ENCODE peak calls at places on chromosomes 5 and 9, in ten cellular contexts. I is kidney, L is fibroblast of mammary gland, E is Peyer's patch, S is HS-5, W is progenitor cell of endocrine pancreas, X is tibial nerve, Y is NCI-H1105, V is T-helper 9 cell, A is heart left ventricle. F is an unnamed sample.

GRCh38 chr5:123421773-123422172 is 1.4 kb downstream of the CEP120 start:
- DNase-seq in X (no peak), L (no peak), A (no peak), S (no peak), I (no peak), Y (no peak), W (no peak), E (no peak), V (no peak), F (no peak)

GRCh38 chr9:30718483-30718882 is 1666.0 kb upstream of the ACO1 start:
- DNase-seq in I (no peak), V (no peak), W (no peak), E (no peak), L (no peak), S (no peak), Y (no peak), X (no peak), A (no peak), F (no peak)

GRCh38 chr5:59620535-59621212 is 272.9 kb downstream of the PDE4D start:
- DNase-seq in E (no peak), S (no peak), A (no peak), Y (no peak), W (no peak), X (no peak), L (no peak), I (no peak), V (no peak), F (no peak)

GRCh38 chr5:321726-322251 is 275 bp downstream of the AHRR start:
- DNase-seq in X (no peak), V (no peak), L (no peak), Y (no peak), A (no peak), E (no peak), S (no peak), W (no peak), I (no peak), F (no peak)

GRCh38 chr5:135454946-135455345 is 2.8 kb upstream of the TIFAB start:
- DNase-seq in Y (no peak), A (no peak), E (no peak), I (peak), V (no peak), X (no peak), W (no peak), L (no peak), S (no peak), F (no peak)

GRCh38 chr9:86751207-86751606 is 196.1 kb downstream of the GAS1 start:
- DNase-seq in L (peak), W (no peak), Y (no peak), I (no peak), E (no peak), A (no peak), S (no peak), V (no peak), X (no peak), F (no peak)

GRCh38 chr5:52945040-52945439 is 44.1 kb upstream of the ITGA2 start:
- DNase-seq in L (no peak), I (no peak), A (no peak), V (no peak), Y (no peak), W (no peak), X (no peak), S (no peak), E (no peak), F (no peak)

GRCh38 chr9:81499021-81499454 is 190.3 kb downstream of the TLE1 start:
- DNase-seq in L (peak), S (peak), E (no peak), V (no peak), X (peak), W (no peak), A (no peak), I (no peak), Y (no peak), F (no peak)

GRCh38 chr5:58318468-58318867 is 141.4 kb downstream of the PLK2 start:
- DNase-seq in W (no peak), X (no peak), L (peak), E (no peak), S (peak), I (no peak), V (no peak), Y (no peak), A (no peak), F (no peak)

GRCh38 chr5:79800979-79801827 is 111.6 kb downstream of the CMYA5 start:
- DNase-seq in X (no peak), E (no peak), L (peak), I (no peak), Y (no peak), V (no peak), S (no peak), A (no peak), W (no peak), F (no peak)

GRCh38 chr5:148833925-148834324 is 7.5 kb downstream of the ADRB2 start:
- DNase-seq in Y (no peak), I (no peak), A (no peak), S (no peak), V (no peak), L (no peak), W (no peak), E (no peak), X (no peak), F (no peak)

GRCh38 chr5:142325677-142326479 is 1.1 kb upstream of the SPRY4 start:
- DNase-seq in W (peak), I (peak), Y (peak), A (peak), S (no peak), V (peak), L (peak), X (peak), E (no peak), F (peak)

GRCh38 chr5:168317521-168318147 is 26.2 kb downstream of the WWC1 start:
- DNase-seq in X (no peak), W (peak), L (peak), E (no peak), V (no peak), S (peak), A (no peak), I (no peak), Y (no peak), F (no peak)

GRCh38 chr5:177320879-177321278 is 9.2 kb upstream of the MXD3 start:
- DNase-seq in L (no peak), I (peak), W (no peak), Y (no peak), S (no peak), E (no peak), V (no peak), A (no peak), X (no peak), F (no peak)

GRCh38 chr5:32531885-32532520 is 53.4 kb upstream of the SUB1 start:
- DNase-seq in E (no peak), V (peak), L (peak), W (no peak), X (no peak), Y (no peak), A (no peak), I (no peak), S (peak), F (no peak)

F was measured in omental fat pad.